ENCODE peak calls at places on chromosomes 3 and 15, in seven cellular contexts. H, K, M, E, P, S and O are unnamed samples.

GRCh38 chr15:93980149-93980911 is 251.0 kb upstream of the MCTP2 start:
- DNase-seq in H (no peak), K (no peak), M (no peak), E (no peak), P (no peak), S (no peak), O (no peak)

GRCh38 chr3:43405888-43406636 is 119.7 kb downstream of the SNRK start:
- DNase-seq in H (no peak), K (no peak), M (no peak), E (no peak), P (no peak), S (no peak), O (no peak)

GRCh38 chr15:65400760-65401606 is 21.8 kb downstream of the IGDCC4 start:
- DNase-seq in H (peak), K (peak), M (no peak), E (peak), P (peak), S (peak), O (no peak)

GRCh38 chr3:14606663-14607339 is 44.8 kb upstream of the CCDC174 start:
- DNase-seq in H (no peak), K (no peak), M (no peak), E (no peak), P (peak), S (no peak), O (no peak)

GRCh38 chr15:29039466-29040366 is 153.9 kb downstream of the APBA2 start:
- DNase-seq in H (no peak), K (no peak), M (no peak), E (no peak), P (no peak), S (no peak), O (no peak)

GRCh38 chr3:69326821-69327433 is 59.0 kb downstream of the FRMD4B start:
- DNase-seq in H (no peak), K (peak), M (no peak), E (no peak), P (no peak), S (no peak), O (no peak)

GRCh38 chr15:72491768-72492167 is 17.6 kb downstream of the ARIH1 start:
- DNase-seq in H (no peak), K (no peak), M (no peak), E (no peak), P (no peak), S (peak), O (no peak)

GRCh38 chr15:63601026-63601726 is 4.0 kb downstream of the FBXL22 start:
- DNase-seq in H (peak), K (peak), M (peak), E (no peak), P (no peak), S (peak), O (no peak)

GRCh38 chr15:26667222-26667988 is 105.5 kb downstream of the GABRB3 start:
- DNase-seq in H (no peak), K (no peak), M (no peak), E (no peak), P (peak), S (no peak), O (no peak)

GRCh38 chr3:5231536-5231935 is 44.0 kb downstream of the EDEM1 start:
- DNase-seq in H (no peak), K (no peak), M (no peak), E (no peak), P (no peak), S (no peak), O (no peak)

GRCh38 chr15:78159395-78159794 is 10.2 kb downstream of the IDH3A start:
- DNase-seq in H (no peak), K (no peak), M (no peak), E (no peak), P (no peak), S (no peak), O (no peak)
- TF ChIP-seq POLR2A in H (no peak), K (no peak), M (no peak), E (no peak), P (no peak), S (no peak), O (no peak)

GRCh38 chr3:189954733-189955665 is 165.7 kb downstream of the P3H2 start:
- DNase-seq in H (no peak), K (no peak), M (no peak), E (no peak), P (no peak), S (no peak), O (no peak)

GRCh38 chr3:189950258-189950657 is 170.4 kb downstream of the P3H2 start:
- DNase-seq in H (no peak), K (no peak), M (no peak), E (no peak), P (no peak), S (no peak), O (no peak)

GRCh38 chr3:189952272-189952671 is 168.4 kb downstream of the P3H2 start:
- DNase-seq in H (no peak), K (no peak), M (no peak), E (no peak), P (no peak), S (no peak), O (no peak)

GRCh38 chr3:189949580-189949979 is 171.1 kb downstream of the P3H2 start:
- DNase-seq in H (no peak), K (no peak), M (no peak), E (no peak), P (no peak), S (no peak), O (no peak)

DNA sequence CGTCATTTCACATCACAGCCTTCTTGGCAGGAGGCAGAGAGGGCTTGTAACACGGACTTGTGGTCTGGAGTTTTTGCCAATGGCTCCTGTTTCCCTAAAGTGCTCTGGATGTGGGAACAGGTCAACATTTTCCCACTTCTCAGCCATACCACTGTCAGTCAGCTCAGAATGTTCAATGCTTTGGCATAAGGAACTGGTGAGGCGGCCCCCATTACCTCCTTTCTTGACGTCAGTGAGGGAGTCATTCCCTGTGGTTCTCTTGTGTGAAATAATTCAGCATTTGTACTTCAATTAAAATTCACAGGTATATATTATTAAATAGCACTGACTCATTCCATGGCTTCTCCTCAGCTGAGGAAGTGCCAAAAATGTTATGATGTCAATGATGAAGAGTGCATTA is 167.1 kb downstream of the P3H2 start:
- DNase-seq in H (no peak), K (no peak), M (no peak), E (no peak), P (no peak), S (no peak), O (no peak)
- H3K27ac ChIP-seq in H (no peak), K (no peak), M (peak), E (no peak), P (no peak), S (no peak), O (peak)

DNA sequence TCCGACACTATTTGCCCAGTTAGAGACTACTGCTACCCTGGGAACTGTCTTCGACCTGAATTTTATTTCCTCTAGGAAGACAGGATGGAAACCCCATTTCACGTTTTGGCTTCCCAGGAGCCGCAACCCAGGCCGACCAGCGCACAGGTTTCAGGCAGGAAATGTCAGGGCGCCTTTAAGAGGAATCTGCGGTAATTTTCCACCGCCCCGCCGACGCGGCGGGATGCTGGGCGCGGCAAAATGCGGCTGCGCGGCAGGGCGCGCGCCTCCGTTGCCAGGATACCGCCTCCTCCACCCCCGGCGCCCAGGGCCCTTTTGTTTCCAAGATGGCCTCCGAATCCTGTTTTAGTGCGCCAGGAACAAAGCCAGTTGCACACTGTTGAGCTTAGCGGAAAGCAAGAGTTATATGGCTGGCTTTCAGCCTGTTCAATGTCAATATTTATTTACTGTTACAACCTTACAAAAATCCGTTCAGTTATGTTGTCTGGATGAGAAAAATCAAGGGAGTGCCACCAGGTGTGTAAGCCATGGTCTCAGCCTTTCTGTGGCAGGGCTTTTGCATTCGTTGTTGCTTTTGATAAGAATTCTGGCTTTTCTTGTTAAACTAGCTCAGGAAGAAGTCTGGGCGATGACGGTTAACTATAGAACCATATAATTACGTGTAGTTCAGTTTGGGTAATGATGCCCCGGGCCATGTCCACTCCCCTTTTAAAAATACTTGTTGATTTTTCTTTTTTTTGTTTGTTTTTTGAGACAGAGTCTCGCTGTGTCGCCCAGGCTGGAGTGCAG is 79.7 kb upstream of the CHD2 start:
- DNase-seq in H (peak), K (peak), M (peak), E (peak), P (peak), S (peak), O (peak)
- TF ChIP-seq POLR2A in H (no peak), K (peak), M (no peak), E (peak), P (no peak), S (peak), O (no peak)

GRCh38 chr15:91947370-91947769 is 93.9 kb downstream of the SLCO3A1 start:
- DNase-seq in H (no peak), K (no peak), M (no peak), E (no peak), P (no peak), S (no peak), O (no peak)
- H3K27ac ChIP-seq in H (peak), K (no peak), M (peak), E (no peak), P (peak), S (peak), O (peak)

GRCh38 chr15:73843787-73844186 is 29.6 kb upstream of the TBC1D21 start:
- DNase-seq in H (no peak), K (no peak), M (no peak), E (no peak), P (no peak), S (no peak), O (no peak)

GRCh38 chr15:73841756-73842590 is 31.4 kb upstream of the TBC1D21 start:
- DNase-seq in H (no peak), K (no peak), M (peak), E (no peak), P (no peak), S (no peak), O (no peak)

GRCh38 chr15:73839699-73840098 is 33.7 kb upstream of the TBC1D21 start:
- DNase-seq in H (no peak), K (no peak), M (peak), E (no peak), P (no peak), S (no peak), O (no peak)

GRCh38 chr15:73838795-73839565 is 34.4 kb upstream of the TBC1D21 start:
- DNase-seq in H (no peak), K (peak), M (peak), E (no peak), P (peak), S (no peak), O (no peak)

GRCh38 chr15:73840771-73841170 is 32.6 kb upstream of the TBC1D21 start:
- DNase-seq in H (no peak), K (no peak), M (peak), E (no peak), P (no peak), S (no peak), O (no peak)
- TF ChIP-seq POLR2A in H (no peak), K (no peak), M (no peak), E (no peak), P (no peak), S (no peak), O (no peak)

DNA sequence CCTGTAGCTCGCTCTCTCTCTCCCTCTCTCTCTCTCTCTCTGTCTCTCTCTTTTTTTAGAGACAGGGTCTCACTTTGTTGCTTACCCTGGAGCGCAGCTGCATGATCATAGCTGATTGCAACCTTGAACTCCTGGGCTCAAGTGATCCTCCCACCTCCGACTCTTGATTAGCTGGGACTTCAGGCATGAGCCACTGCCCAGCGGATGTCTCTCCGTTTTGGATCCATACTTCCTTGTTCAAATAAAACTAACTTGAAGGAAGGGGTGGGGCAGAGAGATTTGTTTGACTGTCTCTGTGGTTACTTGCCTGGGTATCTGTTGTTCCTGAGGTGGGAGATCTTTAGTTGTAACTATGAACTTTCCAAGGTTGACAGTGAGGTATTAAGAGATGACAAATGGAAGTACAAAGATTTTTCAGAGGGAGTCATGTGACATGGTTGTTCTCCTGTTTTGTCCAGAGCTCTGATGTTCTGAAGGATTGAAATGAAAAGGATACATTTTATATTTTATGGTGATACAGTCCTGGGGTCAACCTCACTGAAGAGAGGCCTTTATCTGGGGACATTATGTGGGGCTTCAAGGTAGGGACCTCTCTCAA is 47.0 kb downstream of the STARD9 start:
- DNase-seq in H (no peak), K (no peak), M (no peak), E (no peak), P (no peak), S (no peak), O (no peak)
- H3K27ac ChIP-seq in H (no peak), K (no peak), M (no peak), E (peak), P (no peak), S (no peak), O (no peak)

GRCh38 chr3:152043620-152044019 is 170.2 kb downstream of the SUCNR1 start:
- DNase-seq in H (no peak), K (no peak), M (no peak), E (no peak), P (no peak), S (no peak), O (no peak)
- TF ChIP-seq POLR2A in H (no peak), K (no peak), M (no peak), E (no peak), P (no peak), S (no peak), O (no peak)

GRCh38 chr3:98545940-98546339 is 14.2 kb downstream of the GPR15 start:
- DNase-seq in H (no peak), K (no peak), M (no peak), E (no peak), P (no peak), S (no peak), O (no peak)

GRCh38 chr3:98536456-98537017 is 4.8 kb downstream of the GPR15 start:
- DNase-seq in H (no peak), K (no peak), M (no peak), E (no peak), P (no peak), S (no peak), O (no peak)

GRCh38 chr3:98542623-98543022 is 10.8 kb downstream of the GPR15 start:
- DNase-seq in H (no peak), K (no peak), M (no peak), E (no peak), P (no peak), S (no peak), O (no peak)

GRCh38 chr3:98541695-98542094 is 9.9 kb downstream of the GPR15 start:
- DNase-seq in H (no peak), K (no peak), M (no peak), E (no peak), P (no peak), S (no peak), O (no peak)

DNA sequence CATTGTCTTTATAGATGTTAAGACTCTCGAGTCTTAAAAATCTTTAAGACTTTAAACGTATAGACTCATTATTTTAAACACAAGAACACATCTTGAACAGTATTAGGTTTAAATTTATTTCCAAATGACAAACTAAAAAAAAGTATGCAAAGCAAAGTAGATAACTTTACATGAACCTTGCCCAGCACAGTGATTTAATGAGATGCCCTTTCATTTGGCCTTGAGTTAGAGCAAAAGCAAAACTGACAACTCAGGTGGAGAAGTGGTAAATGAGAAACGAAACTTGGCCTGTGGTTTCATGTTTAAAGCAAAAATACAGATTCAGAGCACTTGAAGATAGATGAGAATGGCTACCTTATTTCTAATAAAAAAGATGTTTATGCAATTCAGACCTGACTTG is 8.6 kb downstream of the GPR15 start:
- DNase-seq in H (no peak), K (no peak), M (no peak), E (no peak), P (no peak), S (no peak), O (no peak)
- H3K27ac ChIP-seq in H (no peak), K (peak), M (no peak), E (no peak), P (no peak), S (no peak), O (no peak)

GRCh38 chr3:49498239-49498638 is 28.2 kb downstream of the DAG1 start:
- DNase-seq in H (no peak), K (no peak), M (no peak), E (no peak), P (no peak), S (no peak), O (no peak)

GRCh38 chr3:49498655-49499054 is 28.6 kb downstream of the DAG1 start:
- DNase-seq in H (no peak), K (no peak), M (no peak), E (no peak), P (no peak), S (no peak), O (no peak)

GRCh38 chr3:49501842-49502241 is 31.8 kb downstream of the DAG1 start:
- DNase-seq in H (no peak), K (no peak), M (no peak), E (no peak), P (no peak), S (no peak), O (no peak)

GRCh38 chr3:49500408-49501257 is 30.6 kb downstream of the DAG1 start:
- DNase-seq in H (no peak), K (no peak), M (peak), E (peak), P (peak), S (peak), O (no peak)

GRCh38 chr3:49501258-49501609 is 31.2 kb downstream of the DAG1 start:
- DNase-seq in H (no peak), K (no peak), M (no peak), E (no peak), P (no peak), S (no peak), O (no peak)
- TF ChIP-seq POLR2A in H (no peak), K (no peak), M (no peak), E (no peak), P (no peak), S (no peak), O (no peak)